ENCODE peak calls at places on chromosomes 12 and 14, in ten cellular contexts. B is body of pancreas, D is thyroid gland, H is testis, Y is Peyer's patch, O is breast epithelium, N is A549, F is IMR-90, G is ovary, X is transverse colon. I is an unnamed sample.

GRCh38 chr14:73758392-73759182 is 44.4 kb upstream of the PNMA1 start:
- DNase-seq in H (peak; percentile 75), F (peak; percentile 65), N (peak; percentile 97), D (peak; percentile 84), G (peak; percentile 75), B (peak; percentile 89), O (no peak), X (peak; percentile 87), Y (peak; percentile 89), I (peak; percentile 73)

GRCh38 chr14:49880267-49881064 is 12.4 kb upstream of the ARF6 start:
- DNase-seq in N (no peak), Y (no peak), X (no peak), D (no peak), H (no peak), G (no peak), F (no peak), O (no peak), B (no peak), I (no peak)

GRCh38 chr12:25655702-25656101 is 102.6 kb upstream of the LMNTD1 start:
- DNase-seq in F (no peak), G (no peak), D (peak; percentile 17), B (peak; percentile 24), Y (no peak), N (no peak), X (no peak), H (no peak), O (no peak), I (no peak)

GRCh38 chr12:39839072-39839471 is 219.5 kb upstream of the ABCD2 start:
- DNase-seq in X (no peak), O (no peak), H (no peak), N (no peak), B (peak; percentile 58), G (no peak), F (no peak), D (no peak), Y (no peak), I (no peak)

GRCh38 chr12:66803972-66804371 is 125.1 kb upstream of the GRIP1 start:
- DNase-seq in G (no peak), F (no peak), O (no peak), H (no peak), B (no peak), D (peak; percentile 23), Y (no peak), X (no peak), N (no peak), I (no peak)

GRCh38 chr12:2291182-2291832 is 238.5 kb downstream of the CACNA1C start:
- DNase-seq in G (no peak), X (peak; percentile 49), N (peak; percentile 80), B (peak; percentile 32), F (no peak), O (no peak), D (no peak), Y (no peak), H (peak; percentile 51), I (no peak)

GRCh38 chr12:22396253-22396652 is 61.7 kb upstream of the ST8SIA1 start:
- DNase-seq in G (no peak), X (no peak), B (no peak), Y (no peak), D (no peak), H (no peak), O (no peak), N (no peak), F (no peak), I (no peak)

GRCh38 chr14:49497725-49498348 is 88.3 kb downstream of the RPS29 start:
- DNase-seq in F (peak; percentile 74), X (no peak), B (peak; percentile 30), Y (no peak), N (peak; percentile 44), G (no peak), O (no peak), H (peak; percentile 17), D (peak; percentile 1), I (no peak)

GRCh38 chr14:24818054-24818822 is 184.2 kb upstream of the GZMB start:
- DNase-seq in G (no peak), B (peak; percentile 41), N (no peak), O (no peak), Y (no peak), D (peak; percentile 77), H (no peak), X (peak; percentile 41), F (no peak), I (peak; percentile 72)

GRCh38 chr12:110271015-110271414 is 10.0 kb upstream of the ATP2A2 start:
- DNase-seq in O (no peak), D (no peak), Y (no peak), B (no peak), H (no peak), F (no peak), G (no peak), X (no peak), N (no peak), I (no peak)
- TF ChIP-seq POLR2A in O (no peak), D (no peak), Y (no peak), B (no peak), H (no peak), F (no peak), G (no peak), X (no peak), N (no peak), I (no peak)

GRCh38 chr14:69613312-69614073 is 2.1 kb downstream of the SUSD6 start:
- DNase-seq in D (no peak), B (no peak), X (no peak), N (no peak), G (no peak), F (no peak), H (no peak), O (no peak), Y (no peak), I (no peak)

GRCh38 chr14:69614592-69614991 is 3.2 kb downstream of the SUSD6 start:
- DNase-seq in B (no peak), D (peak; percentile 61), Y (peak; percentile 81), G (no peak), N (no peak), H (peak; percentile 53), X (peak; percentile 47), O (no peak), F (no peak), I (no peak)

GRCh38 chr14:69612014-69612758 is 790 bp downstream of the SUSD6 start:
- DNase-seq in O (no peak), G (peak; percentile 40), D (peak; percentile 47), F (peak; percentile 23), B (peak; percentile 44), N (peak; percentile 27), X (peak; percentile 50), Y (peak; percentile 50), H (peak; percentile 34), I (peak; percentile 44)

GRCh38 chr14:69611264-69612013 is at the start of gene SUSD6:
- DNase-seq in D (peak; percentile 92), H (peak; percentile 93), N (peak; percentile 91), F (peak; percentile 85), X (peak; percentile 94), Y (peak; percentile 90), B (peak; percentile 92), G (peak; percentile 91), O (peak; percentile 89), I (peak; percentile 95)

DNA sequence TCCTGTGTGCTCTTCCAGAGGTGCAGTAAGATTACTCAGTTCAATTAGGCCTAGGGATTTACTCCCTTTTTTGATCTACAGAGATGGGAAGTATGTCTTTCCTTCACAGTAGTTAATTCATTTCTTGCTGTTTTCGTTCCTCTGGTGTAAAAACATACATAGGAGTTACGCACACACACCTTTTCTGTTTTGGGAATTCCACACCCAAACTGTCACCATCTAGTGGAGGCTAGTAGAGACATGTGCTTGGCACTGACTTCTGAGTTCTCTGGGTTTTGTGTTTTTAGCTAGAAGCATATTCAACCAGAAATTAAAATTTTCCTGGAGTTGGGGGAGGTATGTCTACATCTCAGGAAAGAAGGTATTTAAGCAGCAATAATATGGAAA is 1.4 kb downstream of the SUSD6 start:
- DNase-seq in F (no peak), N (no peak), Y (no peak), H (no peak), X (no peak), O (no peak), B (no peak), D (no peak), G (no peak), I (no peak)
- H3K4me1 ChIP-seq in F (peaks cover 21% of the 10 kb centered on the region), N (peaks cover 18% of the 10 kb centered on the region), Y (peaks cover 60% of the 10 kb centered on the region), H (peaks cover 43% of the 10 kb centered on the region), X (peaks cover 61% of the 10 kb centered on the region), O (peaks cover 9% of the 10 kb centered on the region), B (peaks cover 62% of the 10 kb centered on the region), D (peaks cover 59% of the 10 kb centered on the region), G (peaks cover 18% of the 10 kb centered on the region), I (no peaks in the 10 kb centered on the region)

GRCh38 chr12:4355150-4355842 is 24.2 kb downstream of the FGF23 start:
- DNase-seq in D (no peak), Y (no peak), F (no peak), H (peak; percentile 22), X (no peak), G (no peak), O (no peak), B (no peak), N (no peak), I (no peak)

GRCh38 chr12:4353785-4354208 is 25.7 kb downstream of the FGF23 start:
- DNase-seq in D (no peak), N (no peak), H (no peak), F (no peak), G (no peak), B (peak; percentile 6), X (no peak), Y (no peak), O (no peak), I (no peak)

GRCh38 chr12:4355843-4356327 is 23.6 kb downstream of the FGF23 start:
- DNase-seq in N (no peak), Y (no peak), O (no peak), B (peak; percentile 25), F (peak; percentile 8), D (peak; percentile 5), G (no peak), H (peak; percentile 74), X (peak; percentile 24), I (no peak)
- H3K4me3 ChIP-seq in N (no peak overlapping the region), Y (no peak overlapping the region), O (no peak overlapping the region), B (no peak overlapping the region), F (no peak overlapping the region), D (no peak overlapping the region), G (no peak overlapping the region), H (no peak overlapping the region), X (no peak overlapping the region), I (no peak overlapping the region)

DNA sequence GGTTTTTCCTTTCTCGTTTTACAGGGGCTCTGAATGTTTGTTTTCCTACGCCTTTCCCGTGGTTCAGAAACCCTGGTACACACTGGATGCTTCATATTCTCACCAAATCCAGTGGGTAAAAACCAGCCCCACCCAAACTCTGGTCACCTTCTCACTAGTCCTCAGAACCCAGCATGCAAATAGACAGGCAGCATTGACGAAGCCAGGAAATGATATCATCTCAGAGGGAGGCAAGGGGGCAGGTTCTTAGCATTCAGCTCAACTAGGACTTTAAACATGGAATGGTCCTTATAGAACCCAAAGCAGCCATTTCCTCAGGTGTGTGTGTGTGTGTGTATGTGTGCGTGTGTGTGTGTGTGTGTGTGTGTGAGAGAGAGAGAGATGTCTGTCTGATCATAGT is 142.0 kb downstream of the KCNK10 start:
- DNase-seq in O (no peak), X (no peak), G (no peak), N (no peak), F (no peak), B (no peak), Y (no peak), H (no peak), D (no peak), I (no peak)
- TF ChIP-seq POLR2A in O (no peak), X (no peak), G (no peak), N (no peak), F (no peak), B (no peak), Y (no peak), H (no peak), D (no peak), I (no peak)

GRCh38 chr12:131100031-131100674 is 146.4 kb downstream of the ADGRD1 start:
- DNase-seq in F (no peak), O (no peak), D (no peak), G (no peak), N (no peak), X (no peak), B (no peak), H (peak; percentile 1), Y (no peak), I (no peak)
- H3K4me1 ChIP-seq in F (no peaks in the 10 kb centered on the region), O (no peaks in the 10 kb centered on the region), D (peaks cover 6% of the 10 kb centered on the region), G (peaks cover 10% of the 10 kb centered on the region), N (peaks cover 4% of the 10 kb centered on the region), X (no peaks in the 10 kb centered on the region), B (peaks cover 6% of the 10 kb centered on the region), H (peaks cover 19% of the 10 kb centered on the region), Y (peaks cover 9% of the 10 kb centered on the region), I (no peaks in the 10 kb centered on the region)